ENCODE peak calls at places on chromosomes 6 and 20, in nine cellular contexts. R is astrocyte of the cerebellum, N is psoas muscle, T is progenitor cell of endocrine pancreas, L is WTC11, G is GM12865, P is AG04450, E is heart left ventricle, J is heart right ventricle. K is an unnamed sample.

GRCh38 chr6:43848992-43849391 is 79.0 kb downstream of the VEGFA start:
- DNase-seq in R (no peak), N (no peak), T (no peak), L (no peak), G (no peak), P (no peak), E (no peak), J (no peak), K (no peak)

GRCh38 chr20:9130407-9130995 is 61.6 kb downstream of the PLCB4 start:
- DNase-seq in R (no peak), N (no peak), T (no peak), L (no peak), G (no peak), P (no peak), E (no peak), J (no peak), K (no peak)

GRCh38 chr20:51930775-51931174 is 128.5 kb upstream of the SALL4 start:
- DNase-seq in R (peak), N (no peak), T (no peak), L (no peak), G (no peak), P (peak), E (peak), J (no peak), K (no peak)

GRCh38 chr6:6333498-6333897 is 13.0 kb upstream of the F13A1 start:
- DNase-seq in R (no peak), N (no peak), T (no peak), L (no peak), G (peak), P (no peak), E (no peak), J (no peak), K (no peak)

GRCh38 chr20:56922497-56922896 is 293.4 kb downstream of the TFAP2C start:
- DNase-seq in R (no peak), N (no peak), T (no peak), L (no peak), G (no peak), P (no peak), E (no peak), J (no peak), K (no peak)

GRCh38 chr20:34532320-34532719 is 16.1 kb downstream of the DYNLRB1 start:
- DNase-seq in R (no peak), N (no peak), T (no peak), L (no peak), G (no peak), P (no peak), E (no peak), J (no peak), K (no peak)

GRCh38 chr20:13008761-13009681 is at the start of gene SPTLC3:
- DNase-seq in R (peak), N (no peak), T (peak), L (peak), G (no peak), P (no peak), E (no peak), J (no peak), K (peak)

GRCh38 chr20:8043687-8044278 is 24.2 kb upstream of the TMX4 start:
- DNase-seq in R (peak), N (no peak), T (no peak), L (no peak), G (peak), P (no peak), E (no peak), J (no peak), K (no peak)

GRCh38 chr6:75936682-75937081 is 135.8 kb downstream of the IMPG1 start:
- DNase-seq in R (no peak), N (no peak), T (no peak), L (no peak), G (no peak), P (no peak), E (no peak), J (no peak), K (no peak)

GRCh38 chr6:134689676-134690447 is 260.0 kb downstream of the ALDH8A1 start:
- DNase-seq in R (no peak), N (peak), T (no peak), L (no peak), G (no peak), P (no peak), E (peak), J (peak), K (no peak)

GRCh38 chr6:119043265-119043664 is 35.2 kb downstream of the FAM184A start:
- DNase-seq in R (no peak), N (no peak), T (no peak), L (no peak), G (no peak), P (no peak), E (no peak), J (no peak), K (no peak)

GRCh38 chr6:127816643-127817042 is 84.2 kb downstream of the THEMIS start:
- DNase-seq in R (no peak), N (no peak), T (no peak), L (no peak), G (no peak), P (no peak), E (no peak), J (no peak), K (no peak)

GRCh38 chr20:32528291-32528891 is 56.7 kb downstream of the NOL4L start:
- DNase-seq in R (no peak), N (no peak), T (no peak), L (no peak), G (no peak), P (no peak), E (peak), J (peak), K (no peak)

GRCh38 chr6:132259070-132259469 is 142.2 kb downstream of the MOXD1 start:
- DNase-seq in R (peak), N (no peak), T (no peak), L (no peak), G (no peak), P (no peak), E (no peak), J (no peak), K (no peak)

GRCh38 chr6:134822920-134823430 is 126.9 kb downstream of the ALDH8A1 start:
- DNase-seq in R (peak), N (no peak), T (peak), L (peak), G (peak), P (peak), E (peak), J (no peak), K (peak)

GRCh38 chr20:59752101-59752586 is 147.8 kb downstream of the PHACTR3 start:
- DNase-seq in R (no peak), N (no peak), T (no peak), L (no peak), G (peak), P (no peak), E (peak), J (peak), K (peak)

GRCh38 chr20:48797275-48797825 is 30.4 kb downstream of the PREX1 start:
- DNase-seq in R (no peak), N (no peak), T (no peak), L (no peak), G (no peak), P (no peak), E (peak), J (peak), K (no peak)

GRCh38 chr6:148146717-148147116 is 195.9 kb upstream of the SASH1 start:
- DNase-seq in R (no peak), N (no peak), T (no peak), L (no peak), G (peak), P (no peak), E (no peak), J (no peak), K (no peak)

GRCh38 chr6:50992704-50993625 is 174.3 kb downstream of the TFAP2B start:
- DNase-seq in R (no peak), N (no peak), T (no peak), L (no peak), G (no peak), P (no peak), E (no peak), J (no peak), K (no peak)

GRCh38 chr6:132251711-132252110 is 149.6 kb downstream of the MOXD1 start:
- DNase-seq in R (no peak), N (no peak), T (no peak), L (no peak), G (no peak), P (no peak), E (no peak), J (no peak), K (no peak)

GRCh38 chr20:36128463-36129176 is 25.9 kb upstream of the EPB41L1 start:
- DNase-seq in R (no peak), N (no peak), T (no peak), L (no peak), G (no peak), P (peak), E (no peak), J (no peak), K (no peak)

GRCh38 chr20:50005378-50006020 is 22.7 kb downstream of the SNAI1 start:
- DNase-seq in R (no peak), N (no peak), T (no peak), L (no peak), G (peak), P (no peak), E (peak), J (no peak), K (no peak)

GRCh38 chr6:130143709-130144108 is 79.0 kb downstream of the SAMD3 start:
- DNase-seq in R (no peak), N (no peak), T (no peak), L (no peak), G (no peak), P (no peak), E (no peak), J (no peak), K (no peak)

GRCh38 chr6:16712931-16713484 is 48.3 kb downstream of the ATXN1 start:
- DNase-seq in R (peak), N (no peak), T (no peak), L (no peak), G (peak), P (peak), E (peak), J (no peak), K (no peak)

GRCh38 chr20:6269163-6269873 is 146.5 kb upstream of the FERMT1 start:
- DNase-seq in R (no peak), N (no peak), T (no peak), L (peak), G (peak), P (no peak), E (no peak), J (no peak), K (no peak)

GRCh38 chr20:45924391-45925261 is 9.9 kb upstream of the PCIF1 start:
- DNase-seq in R (no peak), N (no peak), T (no peak), L (no peak), G (no peak), P (no peak), E (peak), J (no peak), K (no peak)

GRCh38 chr6:147141690-147142308 is 62.4 kb upstream of the STXBP5 start:
- DNase-seq in R (no peak), N (no peak), T (no peak), L (no peak), G (no peak), P (no peak), E (no peak), J (no peak), K (no peak)

DNA sequence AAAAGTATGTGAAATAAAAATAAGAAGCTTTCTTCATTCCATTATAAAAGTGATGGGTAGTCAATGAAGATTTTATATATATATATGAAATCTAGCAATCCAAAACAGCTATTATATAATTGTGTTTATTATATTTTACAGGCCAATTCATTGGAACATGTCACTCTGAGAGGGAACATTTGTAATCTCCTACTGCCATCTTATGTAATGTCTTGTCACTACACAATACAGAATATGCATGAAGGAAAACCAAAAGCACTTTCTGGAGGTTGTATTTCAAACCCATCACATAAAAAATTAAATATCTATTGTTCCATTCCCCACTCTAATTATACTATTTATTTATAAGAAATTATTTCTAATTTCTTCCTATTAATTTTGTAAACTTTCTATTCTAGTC is 31.5 kb upstream of the IRAK1BP1 start:
- DNase-seq in R (no peak), N (no peak), T (no peak), L (no peak), G (peak), P (no peak), E (no peak), J (no peak), K (no peak)
- TF ChIP-seq CTCF in R (no peak), N (no peak), T (peak), L (no peak), G (peak), P (peak), E (no peak), J (peak), K (no peak)

GRCh38 chr20:38214871-38215788 is 45.4 kb downstream of the KIAA1755 start:
- DNase-seq in R (no peak), N (no peak), T (no peak), L (no peak), G (no peak), P (no peak), E (no peak), J (no peak), K (no peak)
- TF ChIP-seq CTCF in R (peak), N (no peak), T (peak), L (no peak), G (no peak), P (peak), E (no peak), J (no peak), K (no peak)

DNA sequence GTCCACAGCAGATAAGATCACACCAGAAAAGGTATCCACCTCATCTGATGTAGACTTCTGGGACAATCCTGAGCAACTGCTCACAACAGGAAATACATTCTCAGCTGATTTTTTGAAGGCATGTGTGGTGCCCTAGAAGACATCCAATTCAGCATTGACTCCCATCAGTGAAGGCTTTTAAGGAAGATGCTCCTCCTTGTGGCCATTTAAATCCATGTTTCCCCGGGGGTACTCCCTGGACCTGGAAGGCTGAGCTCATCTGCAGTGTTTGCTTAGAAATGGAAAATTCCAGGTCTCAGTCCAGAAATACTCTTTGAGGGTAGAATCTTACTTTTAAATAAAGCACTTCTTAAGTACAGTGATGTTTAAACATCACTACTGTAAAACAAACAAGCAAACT is 195.5 kb upstream of the PDE10A start:
- DNase-seq in R (no peak), N (no peak), T (no peak), L (no peak), G (no peak), P (no peak), E (no peak), J (no peak), K (no peak)
- TF ChIP-seq CTCF in R (peak), N (no peak), T (peak), L (peak), G (no peak), P (peak), E (no peak), J (peak), K (no peak)

DNA sequence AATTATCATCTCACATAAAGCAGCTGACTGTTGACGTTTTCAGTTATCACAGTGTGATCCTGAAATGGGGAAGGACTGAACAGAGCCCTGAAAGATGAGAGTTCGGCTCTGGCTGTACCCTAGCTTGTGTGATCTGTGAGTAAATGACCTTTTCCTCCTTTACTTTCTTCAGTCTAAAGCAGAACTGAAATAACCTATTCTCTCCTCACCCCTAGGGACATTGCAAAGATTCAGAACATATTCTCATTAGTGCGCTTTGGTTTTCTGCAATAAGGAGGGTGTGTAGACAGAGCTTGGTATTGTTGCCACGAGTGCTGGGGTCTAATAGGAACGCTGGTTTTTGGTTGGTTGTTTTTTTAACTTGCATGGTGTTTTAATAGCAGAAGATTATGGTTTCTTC is 16.7 kb downstream of the FARS2 start:
- DNase-seq in R (no peak), N (no peak), T (no peak), L (no peak), G (peak), P (no peak), E (no peak), J (no peak), K (no peak)
- TF ChIP-seq CTCF in R (no peak), N (no peak), T (no peak), L (no peak), G (no peak), P (no peak), E (no peak), J (no peak), K (no peak)

DNA sequence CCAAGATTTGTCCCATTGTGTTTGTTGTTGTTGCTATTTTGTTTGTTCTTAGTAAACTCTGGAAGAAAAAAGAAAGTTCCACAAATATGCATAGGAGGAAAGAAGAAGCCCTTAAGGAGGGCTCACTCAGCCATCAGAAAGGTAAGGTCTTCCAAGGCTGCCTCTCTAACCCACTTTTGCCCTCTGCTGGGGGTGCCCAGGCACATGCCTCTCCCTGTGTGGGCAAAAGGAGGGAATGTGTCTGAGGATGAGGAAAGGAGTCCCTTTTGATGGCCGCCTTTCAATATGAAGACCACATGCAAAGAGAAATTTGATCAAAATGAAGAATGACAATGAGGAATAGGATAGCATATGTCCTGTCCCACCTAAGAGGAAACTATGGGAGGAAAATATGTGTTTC is 248.2 kb upstream of the POU3F2 start:
- DNase-seq in R (no peak), N (no peak), T (no peak), L (peak), G (no peak), P (no peak), E (no peak), J (no peak), K (no peak)
- TF ChIP-seq CTCF in R (no peak), N (no peak), T (no peak), L (no peak), G (no peak), P (no peak), E (no peak), J (no peak), K (no peak)

GRCh38 chr6:144931172-144932035 is 646.3 kb downstream of the UTRN start:
- DNase-seq in R (peak), N (no peak), T (no peak), L (peak), G (peak), P (no peak), E (no peak), J (no peak), K (no peak)
- TF ChIP-seq CTCF in R (peak), N (peak), T (peak), L (no peak), G (peak), P (peak), E (peak), J (peak), K (peak)

GRCh38 chr6:31474871-31475286 is 23.1 kb upstream of the MICB start:
- DNase-seq in R (no peak), N (no peak), T (no peak), L (peak), G (no peak), P (no peak), E (no peak), J (no peak), K (peak)
- TF ChIP-seq CTCF in R (peak), N (peak), T (peak), L (peak), G (peak), P (peak), E (peak), J (no peak), K (no peak)